ENCODE peak calls at places on chromosomes 3 and 15, in ten cellular contexts. W is T-helper 1 cell; U is stromal cell of bone marrow; K is cardiac fibroblast; Q is endothelial cell; Z is GM06990; C is NCI-H774; Y is activated CD8-positive, alpha-beta memory T cell treated with anti-CD3 and anti-CD28 coated beads for 48 hours; P is AG10803; J is kidney. X is an unnamed sample.

GRCh38 chr15:82823049-82823448 is 13.6 kb downstream of the WHAMM start:
- DNase-seq in W (no peak), U (no peak), K (no peak), Q (no peak), Z (no peak), C (no peak), Y (no peak), P (no peak), J (no peak), X (no peak)

GRCh38 chr15:85125056-85125661 is 143.5 kb downstream of the PDE8A start:
- DNase-seq in W (no peak), U (no peak), K (peak), Q (no peak), Z (no peak), C (no peak), Y (no peak), P (peak), J (no peak), X (no peak)

GRCh38 chr3:139480585-139480984 is 4.3 kb upstream of the RBP2 start:
- DNase-seq in W (no peak), U (no peak), K (no peak), Q (no peak), Z (no peak), C (no peak), Y (no peak), P (no peak), J (no peak), X (no peak)

GRCh38 chr3:43231276-43232000 is 54.9 kb upstream of the SNRK start:
- DNase-seq in W (no peak), U (no peak), K (peak), Q (no peak), Z (no peak), C (no peak), Y (no peak), P (peak), J (no peak), X (peak)

GRCh38 chr15:82698711-82699345 is 10.8 kb downstream of the AP3B2 start:
- DNase-seq in W (no peak), U (no peak), K (no peak), Q (no peak), Z (no peak), C (no peak), Y (no peak), P (no peak), J (no peak), X (no peak)

GRCh38 chr15:57060799-57061198 is 142.4 kb downstream of the TCF12 start:
- DNase-seq in W (no peak), U (peak), K (peak), Q (no peak), Z (no peak), C (no peak), Y (no peak), P (peak), J (no peak), X (no peak)

GRCh38 chr3:97821413-97821809 is 400 bp upstream of the CRYBG3 start:
- DNase-seq in W (peak), U (no peak), K (no peak), Q (peak), Z (no peak), C (peak), Y (peak), P (no peak), J (peak), X (no peak)

GRCh38 chr3:195880037-195880431 is 28.3 kb downstream of the TNK2 start:
- DNase-seq in W (no peak), U (no peak), K (no peak), Q (no peak), Z (no peak), C (no peak), Y (no peak), P (no peak), J (no peak), X (no peak)

GRCh38 chr15:39413558-39413957 is 167.3 kb upstream of the THBS1 start:
- DNase-seq in W (no peak), U (no peak), K (peak), Q (no peak), Z (peak), C (no peak), Y (no peak), P (peak), J (no peak), X (no peak)

GRCh38 chr15:91885714-91886265 is 32.3 kb downstream of the SLCO3A1 start:
- DNase-seq in W (no peak), U (no peak), K (no peak), Q (no peak), Z (no peak), C (no peak), Y (no peak), P (no peak), J (no peak), X (no peak)

GRCh38 chr3:83868909-83869567 is 1089.8 kb upstream of the CADM2 start:
- DNase-seq in W (no peak), U (no peak), K (no peak), Q (no peak), Z (no peak), C (no peak), Y (no peak), P (no peak), J (no peak), X (no peak)

GRCh38 chr3:188043891-188044290 is 110.1 kb upstream of the LPP start:
- DNase-seq in W (no peak), U (no peak), K (no peak), Q (no peak), Z (no peak), C (no peak), Y (no peak), P (no peak), J (no peak), X (no peak)

GRCh38 chr15:90560229-90560771 is 30.6 kb downstream of the CRTC3 start:
- DNase-seq in W (no peak), U (peak), K (peak), Q (no peak), Z (no peak), C (no peak), Y (no peak), P (peak), J (no peak), X (peak)

GRCh38 chr3:52649461-52650210 is 36.1 kb downstream of the PBRM1 start:
- DNase-seq in W (no peak), U (peak), K (peak), Q (no peak), Z (no peak), C (no peak), Y (no peak), P (peak), J (no peak), X (no peak)

GRCh38 chr15:75921732-75922703 is 18.3 kb downstream of the FBXO22 start:
- DNase-seq in W (no peak), U (peak), K (peak), Q (peak), Z (no peak), C (no peak), Y (no peak), P (peak), J (no peak), X (no peak)

X was measured in esophagus muscularis mucosa.